ENCODE peak calls at places on chromosome 9, in four cellular contexts. R is K562, H is endothelial cell of umbilical vein, K is IMR-90. D is an unnamed sample. For H3K9me1, the result is how much of the 10 kb centered on the place peaks cover.

GRCh38 chr9:27572918-27573698 is at the start of gene C9orf72:
- DNase-seq in R (peak), H (peak), K (peak), D (no peak)

GRCh38 chr9:108087781-108088180 is 598.2 kb upstream of the KLF4 start:
- DNase-seq in R (no peak), H (no peak), K (no peak), D (no peak)

GRCh38 chr9:113879318-113879717 is 3.2 kb downstream of the ZNF618 start:
- DNase-seq in R (no peak), H (no peak), K (no peak), D (no peak)

GRCh38 chr9:125337282-125337681 is 75.7 kb downstream of the GAPVD1 start:
- DNase-seq in R (no peak), H (no peak), K (no peak), D (no peak)

GRCh38 chr9:128683340-128684064 is 5.5 kb upstream of the SET start:
- DNase-seq in R (no peak), H (peak), K (peak), D (no peak)

GRCh38 chr9:32136700-32137339 is 247.6 kb upstream of the ACO1 start:
- DNase-seq in R (no peak), H (no peak), K (no peak), D (no peak)

GRCh38 chr9:21813575-21814473 is 11.4 kb downstream of the MTAP start:
- DNase-seq in R (no peak), H (peak), K (peak), D (no peak)

GRCh38 chr9:2461886-2462285 is 159.7 kb upstream of the VLDLR start:
- DNase-seq in R (no peak), H (no peak), K (no peak), D (no peak)

GRCh38 chr9:124392855-124393460 is 22.3 kb downstream of the PSMB7 start:
- DNase-seq in R (peak), H (peak), K (peak), D (peak)

GRCh38 chr9:70085241-70085640 is 41.6 kb downstream of the MAMDC2 start:
- DNase-seq in R (no peak), H (peak), K (peak), D (no peak)

GRCh38 chr9:125932012-125932411 is 184.8 kb downstream of the PBX3 start:
- DNase-seq in R (no peak), H (peak), K (peak), D (peak)

GRCh38 chr9:29213374-29214161 is 1640.3 kb upstream of the C9orf72 start:
- DNase-seq in R (no peak), H (no peak), K (no peak), D (no peak)

GRCh38 chr9:96022445-96023031 is 147.0 kb downstream of the ERCC6L2 start:
- DNase-seq in R (peak), H (no peak), K (no peak), D (no peak)

GRCh38 chr9:86642721-86643120 is 288.5 kb upstream of the TUT7 start:
- DNase-seq in R (no peak), H (no peak), K (no peak), D (no peak)

GRCh38 chr9:103627731-103628130 is 466.4 kb upstream of the SMC2 start:
- DNase-seq in R (no peak), H (no peak), K (no peak), D (no peak)

GRCh38 chr9:136485651-136486050 is 2.8 kb upstream of the SEC16A start:
- DNase-seq in R (no peak), H (no peak), K (no peak), D (no peak)

GRCh38 chr9:106772523-106773290 is 90.3 kb upstream of the ZNF462 start:
- DNase-seq in R (no peak), H (no peak), K (no peak), D (no peak)

GRCh38 chr9:135978650-135979461 is 17.7 kb upstream of the UBAC1 start:
- DNase-seq in R (no peak), H (no peak), K (no peak), D (no peak)

GRCh38 chr9:70590264-70590646 is 175.8 kb upstream of the KLF9 start:
- DNase-seq in R (no peak), H (peak), K (peak), D (no peak)

GRCh38 chr9:126328415-126328814 is 1.8 kb downstream of the MVB12B start:
- DNase-seq in R (no peak), H (no peak), K (no peak), D (no peak)

GRCh38 chr9:85040806-85041575 is 371.5 kb downstream of the NTRK2 start:
- DNase-seq in R (no peak), H (no peak), K (no peak), D (no peak)

GRCh38 chr9:77523891-77524290 is 124.2 kb downstream of the GNA14 start:
- DNase-seq in R (no peak), H (no peak), K (no peak), D (no peak)

GRCh38 chr9:87883990-87884389 is 1.3 kb downstream of the SPATA31E1 start:
- DNase-seq in R (peak), H (no peak), K (no peak), D (no peak)

GRCh38 chr9:85599540-85600140 is 142.1 kb downstream of the AGTPBP1 start:
- DNase-seq in R (no peak), H (no peak), K (peak), D (no peak)

GRCh38 chr9:121281614-121282291 is 13.8 kb downstream of the GSN start:
- DNase-seq in R (peak), H (peak), K (peak), D (peak)
- H3K9me1 ChIP-seq in R (under half), H (under half), K (half or more), D (under half)

DNA sequence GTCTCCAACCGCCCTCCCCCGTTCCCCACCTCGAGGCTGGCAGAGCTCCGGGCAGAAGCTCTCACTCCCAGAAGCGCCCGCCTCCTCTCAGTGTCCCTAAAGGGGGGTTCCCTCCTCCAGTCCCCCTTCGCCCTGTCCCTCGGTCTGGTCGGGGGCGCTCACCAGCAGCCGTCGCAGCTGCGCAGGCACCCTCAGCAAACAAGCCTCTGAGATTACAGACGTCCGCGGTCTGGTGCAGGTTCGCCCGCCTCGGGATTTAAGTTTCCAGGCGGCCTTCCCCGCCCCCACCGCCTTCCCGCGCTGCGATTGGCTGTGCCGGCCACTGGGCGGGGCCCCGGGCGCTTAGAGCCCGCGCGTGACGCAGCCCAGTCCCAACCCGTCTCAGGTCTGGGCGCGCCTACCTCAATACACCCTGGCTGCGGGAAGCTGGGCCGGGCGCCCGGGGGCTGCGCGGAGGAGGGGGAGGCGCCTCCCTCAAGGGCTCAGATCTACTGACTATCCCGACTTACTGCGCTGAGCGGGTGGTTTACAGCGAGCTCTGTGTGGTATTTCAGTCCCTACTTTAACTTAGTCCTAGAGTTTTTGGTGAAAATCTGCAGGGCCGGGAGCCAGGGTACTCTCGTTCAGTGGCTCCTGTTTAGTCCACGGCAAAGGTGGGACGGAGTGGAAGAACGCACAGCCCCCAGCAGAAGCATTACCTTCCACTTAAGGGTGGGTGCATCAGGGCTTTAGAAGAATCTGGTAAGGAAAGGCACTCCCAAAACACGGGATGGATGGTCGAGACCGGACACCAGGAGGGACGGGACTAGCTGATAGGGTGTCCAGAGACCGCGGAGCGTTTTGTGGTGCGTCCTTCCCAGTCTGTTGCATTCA is at the start of gene CTSV:
- DNase-seq in R (peak), H (peak), K (peak), D (peak)
- H3K9ac ChIP-seq in R (peak), H (peak), K (no peak), D (peak)

GRCh38 chr9:74414325-74414724 is 82.8 kb upstream of the RORB start:
- DNase-seq in R (no peak), H (no peak), K (no peak), D (no peak)
- H3K9me1 ChIP-seq in R (under half), H (under half), K (under half), D (under half)

DNA sequence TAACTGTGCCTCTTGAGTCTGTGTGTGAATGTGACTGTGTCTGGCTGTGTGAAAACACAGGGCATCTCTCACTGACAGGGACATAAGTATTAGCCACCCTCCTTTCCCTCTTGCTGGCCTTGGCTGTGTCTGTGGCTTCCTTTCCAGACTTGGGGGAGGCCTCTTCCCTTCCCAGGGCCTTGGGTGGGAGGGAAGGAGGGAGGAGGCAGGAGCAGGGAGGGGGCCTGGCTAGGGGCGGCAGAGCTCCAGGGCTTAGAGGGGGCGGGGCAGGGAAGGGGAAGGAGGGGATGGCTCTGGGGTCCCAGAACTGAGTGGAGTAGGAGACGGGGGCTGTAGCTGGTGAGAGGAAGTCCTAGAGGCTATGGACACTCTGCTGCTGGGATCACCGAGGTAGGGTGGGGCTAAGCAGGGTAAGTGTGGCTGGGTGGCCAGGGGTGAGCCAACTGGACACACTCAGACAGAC is 1.7 kb downstream of the IL11RA start:
- DNase-seq in R (peak), H (peak), K (peak), D (no peak)
- H3K9ac ChIP-seq in R (peak), H (no peak), K (peak), D (no peak)

GRCh38 chr9:23638837-23639426 is 187.1 kb downstream of the ELAVL2 start:
- DNase-seq in R (no peak), H (no peak), K (no peak), D (no peak)

GRCh38 chr9:23648651-23649050 is 177.4 kb downstream of the ELAVL2 start:
- DNase-seq in R (no peak), H (no peak), K (no peak), D (no peak)

GRCh38 chr9:23644326-23644725 is 181.7 kb downstream of the ELAVL2 start:
- DNase-seq in R (no peak), H (no peak), K (no peak), D (no peak)

GRCh38 chr9:23644906-23645305 is 181.1 kb downstream of the ELAVL2 start:
- DNase-seq in R (no peak), H (no peak), K (no peak), D (no peak)

DNA sequence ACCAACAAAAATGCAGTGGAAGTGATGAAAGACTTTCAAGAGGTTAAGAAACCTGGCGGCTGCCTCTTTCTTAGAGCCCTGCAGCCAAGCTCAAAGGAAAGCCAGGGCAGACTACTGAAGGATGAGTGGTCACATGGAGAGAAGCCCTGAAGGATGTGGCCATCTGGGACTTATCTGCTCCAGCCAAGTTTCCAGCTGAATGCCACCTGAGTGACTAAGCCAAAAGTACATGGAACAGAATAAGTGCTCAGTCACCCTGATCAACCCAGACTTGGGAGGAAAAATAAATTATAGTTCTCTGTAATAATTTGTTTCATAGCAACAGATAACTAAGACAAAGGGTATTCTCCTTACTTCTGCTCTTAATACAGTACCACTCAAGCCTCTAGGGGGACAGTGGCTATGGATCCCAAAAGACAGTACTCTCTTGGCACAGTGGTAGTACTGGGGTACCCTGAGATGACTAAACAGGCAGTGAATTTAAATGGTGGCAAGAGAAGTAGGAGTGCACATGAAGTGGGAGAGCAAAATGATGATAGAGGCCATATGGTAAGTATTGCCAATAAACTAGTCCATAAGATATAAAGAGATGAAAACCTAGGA is 182.3 kb downstream of the ELAVL2 start:
- DNase-seq in R (no peak), H (no peak), K (no peak), D (no peak)
- H3K9me1 ChIP-seq in R (under half), H (under half), K (under half), D (under half)